ENCODE peak calls at places on chromosomes 4 and X, in five cellular contexts. P is NCI-H2029; F is sciatic nerve; J is activated effector memory CD4-positive, alpha-beta T cell treated with Interleukin-2 at 50 U/mL for 16 hours; T is WTC11. X is an unnamed sample.
A peak's percentile ranks its signal among the peaks of the same experiment; 100 is the strongest.

GRCh38 chrX:100695991-100696390 is 35.9 kb downstream of the SYTL4 start:
- DNase-seq in P (no peak), F (no peak), J (no peak), T (no peak), X (no peak)

GRCh38 chr4:103046416-103047290 is 27.1 kb upstream of the SLC9B1 start:
- DNase-seq in P (no peak), F (no peak), J (no peak), T (peak; percentile 37), X (peak; percentile 21)

GRCh38 chr4:86096373-86096772 is 263.5 kb downstream of the MAPK10 start:
- DNase-seq in P (no peak), F (no peak), J (no peak), T (no peak), X (no peak)

GRCh38 chr4:6470502-6471302 is 1.7 kb downstream of the PPP2R2C start:
- DNase-seq in P (no peak), F (peak; percentile 79), J (no peak), T (peak; percentile 51), X (no peak)

GRCh38 chrX:103585421-103586313 is at the start of gene TCEAL4:
- DNase-seq in P (peak; percentile 9), F (peak; percentile 78), J (no peak), T (peak; percentile 49), X (peak; percentile 23)

GRCh38 chr4:122762520-122762919 is 30.0 kb downstream of the BBS12 start:
- DNase-seq in P (no peak), F (no peak), J (no peak), T (no peak), X (no peak)

GRCh38 chrX:104370089-104370488 is 115.4 kb upstream of the ESX1 start:
- DNase-seq in P (no peak), F (no peak), J (no peak), T (peak; percentile 13), X (no peak)

GRCh38 chr4:119209077-119209476 is 3.4 kb upstream of the USP53 start:
- DNase-seq in P (no peak), F (no peak), J (no peak), T (no peak), X (no peak)

X was measured in T-helper 17 cell.